ENCODE peak calls at places on chromosomes 11 and 22, in four cellular contexts. Z is naive thymus-derived CD4-positive, alpha-beta T cell; Y is lower leg skin; B is fibroblast of pulmonary artery. U is an unnamed sample.

GRCh38 chr11:45809456-45810395 is 4.8 kb downstream of the SLC35C1 start:
- DNase-seq in Z (no peak), Y (peak; percentile 78), B (no peak), U (no peak)

GRCh38 chr11:43680521-43681505 is at the start of gene HSD17B12:
- DNase-seq in Z (peak; percentile 99), Y (peak; percentile 100), B (peak; percentile 99), U (peak; percentile 100)

GRCh38 chr22:49457146-49457545 is 370.5 kb downstream of the BRD1 start:
- DNase-seq in Z (no peak), Y (no peak), B (no peak), U (no peak)

GRCh38 chr11:43130616-43131015 is 181.2 kb upstream of the API5 start:
- DNase-seq in Z (no peak), Y (no peak), B (no peak), U (peak; percentile 81)

GRCh38 chr22:31829505-31829904 is 75.7 kb downstream of the DEPDC5 start:
- DNase-seq in Z (no peak), Y (no peak), B (peak; percentile 83), U (no peak)

GRCh38 chr11:46006418-46007070 is 84.1 kb downstream of the LARGE2 start:
- DNase-seq in Z (peak; percentile 18), Y (no peak), B (peak; percentile 87), U (peak; percentile 81)

GRCh38 chr11:2860636-2861035 is 24.9 kb downstream of the CDKN1C start:
- DNase-seq in Z (no peak), Y (no peak), B (peak; percentile 7), U (no peak)

GRCh38 chr11:82854242-82854641 is 46.0 kb downstream of the PRCP start:
- DNase-seq in Z (no peak), Y (no peak), B (peak; percentile 26), U (no peak)

GRCh38 chr11:17578296-17578695 is 31.2 kb downstream of the OTOG start:
- DNase-seq in Z (no peak), Y (peak; percentile 79), B (no peak), U (no peak)

DNA sequence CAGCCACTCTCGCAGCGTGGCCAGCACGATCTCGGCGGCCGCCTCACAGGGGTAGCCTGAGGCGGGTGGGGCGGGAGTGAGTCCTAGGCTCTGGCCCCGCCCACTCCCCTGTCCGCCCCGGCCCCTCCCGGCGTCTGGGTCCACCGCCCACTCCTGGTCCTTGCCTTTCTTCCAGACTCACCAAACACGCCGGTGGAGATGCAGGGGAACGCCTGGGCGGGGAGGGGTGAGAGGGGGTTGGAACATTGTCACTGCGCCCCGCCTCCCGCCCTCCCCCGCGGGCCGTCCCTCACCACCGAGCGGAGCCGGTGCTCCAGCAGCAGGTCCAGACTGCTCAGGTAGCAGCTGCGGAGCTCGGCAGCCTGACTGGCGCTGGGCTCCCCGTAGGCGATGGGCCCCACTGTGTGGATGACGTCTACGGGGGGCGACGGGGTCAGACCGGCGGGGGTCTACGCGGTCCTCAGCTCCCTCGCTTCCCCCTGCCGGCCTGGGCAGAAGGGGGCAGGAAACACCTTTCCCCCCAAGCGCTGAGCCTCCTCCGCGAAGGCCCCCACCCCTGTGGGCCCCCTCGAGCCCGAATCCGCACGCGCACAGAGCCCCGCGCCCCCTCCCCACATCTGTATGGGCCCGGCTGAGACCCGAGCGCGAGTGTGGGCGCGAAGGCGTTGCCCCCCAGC is 13.2 kb downstream of the OTUB1 start:
- DNase-seq in Z (no peak), Y (peak; percentile 95), B (peak; percentile 26), U (peak; percentile 94)
- H3K4me3 ChIP-seq in Z (peak overlapping the region; percentile 20), Y (no peak overlapping the region), B (no peak overlapping the region), U (no peak overlapping the region)

GRCh38 chr11:19345848-19346681 is 105.3 kb upstream of the E2F8 start:
- DNase-seq in Z (no peak), Y (no peak), B (peak; percentile 45), U (peak; percentile 31)
- H3K4me3 ChIP-seq in Z (no peak overlapping the region), Y (no peak overlapping the region), B (peak overlapping the region; percentile 80), U (peak overlapping the region; percentile 12)

GRCh38 chr11:76298255-76298654 is 82.7 kb downstream of the THAP12 start:
- DNase-seq in Z (no peak), Y (no peak), B (no peak), U (no peak)

GRCh38 chr11:76302707-76303395 is 78.1 kb downstream of the THAP12 start:
- DNase-seq in Z (no peak), Y (no peak), B (no peak), U (no peak)

GRCh38 chr11:76307978-76308747 is 72.8 kb downstream of the THAP12 start:
- DNase-seq in Z (no peak), Y (no peak), B (no peak), U (no peak)

GRCh38 chr11:76307416-76307815 is 73.5 kb downstream of the THAP12 start:
- DNase-seq in Z (no peak), Y (no peak), B (no peak), U (no peak)

DNA sequence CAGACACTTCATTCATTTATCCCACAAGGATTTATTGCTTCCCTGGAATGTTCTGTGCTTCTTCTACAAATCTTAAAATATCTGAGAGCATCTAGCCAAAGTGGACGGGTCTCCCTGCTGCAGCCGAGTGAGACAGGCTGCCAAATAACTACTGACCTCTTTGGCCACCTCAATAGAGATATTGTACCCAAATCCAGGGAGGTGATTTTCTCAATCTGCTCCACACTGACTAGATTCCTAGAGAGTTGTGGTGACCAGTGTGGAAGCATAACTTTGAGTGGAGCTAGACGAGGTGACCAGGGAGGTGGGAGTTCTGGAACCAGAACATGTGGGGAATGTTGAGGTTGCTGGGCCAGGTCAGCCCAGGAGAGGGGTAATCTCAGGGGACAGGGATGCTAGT is 77.5 kb downstream of the THAP12 start:
- DNase-seq in Z (no peak), Y (no peak), B (no peak), U (no peak)
- H3K4me3 ChIP-seq in Z (no peak overlapping the region), Y (no peak overlapping the region), B (no peak overlapping the region), U (no peak overlapping the region)

GRCh38 chr22:48379371-48379770 is 1448.3 kb downstream of the BRD1 start:
- DNase-seq in Z (no peak), Y (peak; percentile 80), B (no peak), U (no peak)

GRCh38 chr22:48376428-48376827 is 1451.2 kb downstream of the BRD1 start:
- DNase-seq in Z (no peak), Y (peak; percentile 8), B (no peak), U (no peak)

GRCh38 chr22:48378673-48379072 is 1449.0 kb downstream of the BRD1 start:
- DNase-seq in Z (no peak), Y (peak; percentile 53), B (no peak), U (no peak)

GRCh38 chr22:48380016-48380665 is 1447.5 kb downstream of the BRD1 start:
- DNase-seq in Z (no peak), Y (peak; percentile 76), B (no peak), U (no peak)

DNA sequence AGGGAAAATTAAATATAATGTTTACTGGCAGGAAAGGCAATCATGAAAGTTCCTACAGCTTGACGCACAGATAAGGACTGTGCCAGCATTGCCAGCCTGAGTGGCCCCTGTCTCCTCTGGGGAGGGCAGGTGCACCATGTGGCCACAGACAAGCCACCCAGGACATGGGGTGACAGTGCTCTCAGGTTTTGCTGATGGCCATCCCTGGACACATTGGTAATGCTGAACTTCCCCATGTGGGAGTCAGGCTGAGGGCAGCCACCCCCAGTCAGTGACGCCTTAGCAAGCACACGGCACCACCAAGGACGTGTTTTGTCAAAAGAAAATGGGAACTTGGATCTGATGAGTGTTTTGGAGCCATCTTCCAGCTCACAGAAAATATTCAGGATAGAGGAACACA is 1450.7 kb downstream of the BRD1 start:
- DNase-seq in Z (no peak), Y (peak; percentile 57), B (no peak), U (no peak)
- H3K4me3 ChIP-seq in Z (no peak overlapping the region), Y (no peak overlapping the region), B (no peak overlapping the region), U (no peak overlapping the region)

GRCh38 chr11:34823197-34823596 is 93.0 kb downstream of the APIP start:
- DNase-seq in Z (no peak), Y (no peak), B (no peak), U (no peak)
- H3K4me3 ChIP-seq in Z (no peak overlapping the region), Y (no peak overlapping the region), B (no peak overlapping the region), U (no peak overlapping the region)

DNA sequence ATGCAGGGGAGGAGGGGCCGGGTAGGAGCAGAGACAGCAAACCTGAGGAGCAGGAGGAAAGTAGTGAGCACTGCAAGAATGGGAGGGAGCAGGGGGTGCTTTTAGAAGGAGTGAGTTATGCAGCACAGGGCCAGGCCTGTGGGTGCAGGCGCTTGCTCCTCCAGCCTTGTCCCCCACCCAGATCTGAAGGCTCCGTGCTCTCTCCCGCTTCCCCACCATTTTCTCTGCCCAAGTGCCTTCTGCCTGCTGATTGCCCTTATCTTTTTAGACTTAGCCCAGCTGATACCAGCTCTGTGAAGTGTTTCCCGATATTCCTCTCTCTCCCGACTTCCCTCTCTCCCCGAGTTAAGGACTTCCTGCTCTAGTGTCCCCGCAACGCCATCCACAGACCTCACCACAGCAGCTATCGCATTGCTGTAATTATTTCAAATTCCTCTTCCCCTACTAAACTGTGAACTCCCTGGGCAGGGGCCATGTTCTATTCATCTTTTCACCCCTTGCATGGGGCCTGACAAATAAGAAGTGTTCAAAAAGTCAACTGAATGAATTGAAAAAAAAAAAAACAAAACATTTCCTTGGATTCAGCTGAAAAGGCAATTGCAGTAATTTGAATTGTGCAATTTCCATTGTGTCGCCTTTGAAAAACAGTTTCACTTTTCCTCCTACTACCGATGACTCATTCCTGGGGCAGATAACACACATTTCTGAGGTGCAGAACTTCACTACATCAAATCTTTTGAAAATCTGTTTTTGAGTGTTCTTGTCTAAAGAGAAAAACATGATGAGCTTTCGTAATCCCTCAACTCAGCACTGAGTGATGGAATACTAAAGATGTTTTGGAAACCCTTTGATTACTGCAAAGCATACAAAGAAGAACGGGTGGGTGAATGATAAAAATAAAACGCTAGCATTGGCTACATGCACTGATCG is 69.7 kb upstream of the BMAL1 start:
- DNase-seq in Z (no peak), Y (no peak), B (peak; percentile 97), U (peak; percentile 85)
- H3K4me3 ChIP-seq in Z (peak overlapping the region; percentile 62), Y (no peak overlapping the region), B (peak overlapping the region; percentile 38), U (no peak overlapping the region)

GRCh38 chr11:59212744-59213573 is at the start of gene MPEG1:
- DNase-seq in Z (no peak), Y (no peak), B (no peak), U (no peak)

GRCh38 chr11:59219836-59220235 is 7.1 kb upstream of the MPEG1 start:
- DNase-seq in Z (no peak), Y (no peak), B (no peak), U (no peak)

GRCh38 chr11:59214141-59214893 is 1.6 kb upstream of the MPEG1 start:
- DNase-seq in Z (no peak), Y (no peak), B (no peak), U (no peak)

GRCh38 chr11:59218893-59219292 is 6.2 kb upstream of the MPEG1 start:
- DNase-seq in Z (no peak), Y (no peak), B (no peak), U (no peak)

DNA sequence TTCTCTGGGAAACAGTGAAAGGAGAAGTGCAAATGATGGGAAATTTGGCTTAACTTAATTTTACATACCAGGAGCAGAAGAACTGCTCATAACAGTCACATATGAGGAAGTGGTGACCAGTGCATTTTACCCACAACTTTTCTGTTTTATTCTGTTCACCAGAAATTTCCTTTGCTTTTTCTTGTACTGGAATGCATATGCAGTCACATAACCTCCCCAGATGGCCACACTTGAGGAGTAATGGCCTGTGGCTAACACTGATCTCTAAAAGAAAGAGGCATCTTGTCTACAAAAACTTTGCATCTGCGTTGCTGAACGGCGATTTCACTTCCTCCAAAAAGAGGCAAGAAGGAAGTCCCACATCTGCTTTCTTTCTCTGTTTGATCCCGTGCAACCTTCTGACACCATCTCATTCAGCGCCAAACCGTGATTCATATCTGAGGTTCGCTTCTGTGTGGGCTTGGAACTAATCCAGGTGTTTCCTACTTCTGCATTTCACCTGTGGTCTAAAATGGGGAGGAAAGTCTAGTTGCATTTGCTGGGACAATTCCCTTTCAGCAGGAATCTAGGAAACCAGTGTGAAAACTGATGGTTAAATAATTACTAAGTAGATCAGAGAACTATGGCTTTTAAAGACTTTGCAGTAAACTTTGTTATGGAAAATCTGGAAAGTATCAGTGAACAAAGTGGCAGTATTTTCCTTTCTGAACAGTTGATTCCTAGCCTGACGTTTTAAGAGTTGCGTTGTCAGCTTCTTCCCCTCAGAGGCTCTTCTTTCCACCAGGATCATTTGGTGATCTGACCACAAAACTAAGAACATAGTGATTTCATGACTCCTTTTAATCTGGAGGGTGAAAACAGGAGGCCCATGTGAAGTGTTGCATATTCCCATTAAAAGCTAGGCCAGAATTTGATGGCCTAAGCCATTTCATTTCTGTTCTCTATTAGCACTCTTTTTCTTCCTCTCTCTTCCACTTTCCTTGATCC is 4.2 kb upstream of the MPEG1 start:
- DNase-seq in Z (no peak), Y (no peak), B (peak; percentile 17), U (no peak)
- H3K4me3 ChIP-seq in Z (no peak overlapping the region), Y (no peak overlapping the region), B (no peak overlapping the region), U (no peak overlapping the region)

U was measured in mesendoderm.